ENCODE peak calls at places on chromosome 14, in six cellular contexts. V is tibial nerve, L is hepatocyte, W is ovary, U is SK-N-SH, Q is uterus. R is an unnamed sample. For H3K9me3, the result is how much of the 10 kb centered on the place peaks cover.

GRCh38 chr14:54348001-54348611 is 48.7 kb upstream of the CDKN3 start:
- DNase-seq in Q (no peak), V (peak), U (peak), W (no peak), L (peak), R (no peak)

GRCh38 chr14:58663494-58664111 is 25.8 kb downstream of the DACT1 start:
- DNase-seq in V (no peak), U (peak), W (no peak), L (peak), Q (no peak), R (no peak)

GRCh38 chr14:73188501-73188903 is 48.8 kb upstream of the PAPLN start:
- DNase-seq in Q (no peak), W (no peak), V (no peak), L (no peak), U (no peak), R (no peak)

GRCh38 chr14:91829511-91829910 is 37.8 kb downstream of the TC2N start:
- DNase-seq in V (no peak), L (no peak), W (no peak), Q (no peak), U (no peak), R (no peak)

GRCh38 chr14:73462078-73462715 is 3.9 kb upstream of the NUMB start:
- DNase-seq in U (peak), W (peak), L (peak), V (no peak), Q (peak), R (peak)

GRCh38 chr14:104885031-104885972 is 20.2 kb downstream of the CEP170B start:
- DNase-seq in V (no peak), Q (peak), U (no peak), L (no peak), W (peak), R (no peak)

GRCh38 chr14:21057803-21058675 is at the start of gene RNASE8:
- DNase-seq in L (no peak), W (no peak), V (no peak), U (no peak), Q (no peak), R (no peak)

GRCh38 chr14:73467377-73467776 is 9.0 kb upstream of the NUMB start:
- DNase-seq in V (no peak), L (no peak), U (no peak), W (no peak), Q (no peak), R (no peak)

GRCh38 chr14:93458234-93458633 is 27.5 kb downstream of the UNC79 start:
- DNase-seq in U (no peak), L (no peak), V (no peak), Q (no peak), W (no peak), R (no peak)

GRCh38 chr14:70917633-70918032 is 10.4 kb downstream of the PCNX1 start:
- DNase-seq in W (no peak), Q (no peak), U (no peak), V (no peak), L (no peak), R (no peak)

GRCh38 chr14:37618498-37619041 is 23.1 kb downstream of the TTC6 start:
- DNase-seq in L (no peak), V (no peak), Q (no peak), W (no peak), U (no peak), R (no peak)

GRCh38 chr14:61328629-61329262 is 7.4 kb downstream of the PRKCH start:
- DNase-seq in Q (no peak), L (no peak), V (no peak), W (no peak), U (no peak), R (no peak)

GRCh38 chr14:104553166-104554087 is 26.1 kb upstream of the C14orf180 start:
- DNase-seq in U (peak), W (no peak), L (no peak), Q (no peak), V (no peak), R (no peak)

GRCh38 chr14:105200641-105201040 is 19.5 kb upstream of the NUDT14 start:
- DNase-seq in W (no peak), U (no peak), V (no peak), L (no peak), Q (no peak), R (no peak)

GRCh38 chr14:75409425-75410205 is 18.2 kb upstream of the JDP2 start:
- DNase-seq in U (no peak), L (no peak), Q (no peak), V (no peak), W (no peak), R (no peak)

GRCh38 chr14:94174622-94175402 is 690 bp downstream of the PPP4R4 start:
- DNase-seq in U (peak), V (no peak), L (no peak), Q (peak), W (peak), R (no peak)

GRCh38 chr14:64821651-64822050 is 58.1 kb downstream of the SPTB start:
- DNase-seq in U (no peak), V (no peak), W (no peak), Q (no peak), L (no peak), R (no peak)

GRCh38 chr14:91367173-91368171 is 50.1 kb downstream of the CCDC88C start:
- DNase-seq in W (no peak), L (peak), U (no peak), V (no peak), Q (no peak), R (peak)

GRCh38 chr14:77014004-77014604 is 14.4 kb downstream of the IRF2BPL start:
- DNase-seq in L (peak), W (peak), U (peak), Q (peak), V (peak), R (peak)

DNA sequence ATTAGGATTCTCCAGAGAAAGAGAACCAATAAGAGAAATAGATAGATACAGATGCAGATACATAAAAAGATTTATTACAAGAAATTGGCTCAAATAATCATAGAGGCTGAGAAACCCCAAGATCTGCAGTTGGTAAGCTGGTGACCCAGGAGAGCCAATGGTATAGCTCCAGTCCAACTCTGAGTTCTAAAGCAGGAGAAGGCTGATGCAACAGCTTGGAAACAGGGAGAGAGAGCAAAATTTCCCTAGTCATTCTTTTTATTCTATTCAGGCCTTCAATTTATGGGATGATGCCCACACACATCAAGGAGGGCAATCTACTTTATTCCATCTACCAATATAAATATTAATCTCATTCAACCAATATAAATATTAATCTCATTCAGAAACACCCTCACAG is 218.2 kb downstream of the PRKD1 start:
- DNase-seq in U (no peak), L (no peak), W (no peak), Q (no peak), V (no peak), R (no peak)
- H3K9me3 ChIP-seq in U (under half), L (under half), W (under half), Q (under half), V (under half), R (under half)

GRCh38 chr14:28243600-28243999 is 523.0 kb upstream of the FOXG1 start:
- DNase-seq in L (no peak), Q (no peak), V (no peak), W (no peak), U (no peak), R (no peak)
- H3K9me3 ChIP-seq in L (under half), Q (under half), V (under half), W (under half), U (under half), R (under half)

DNA sequence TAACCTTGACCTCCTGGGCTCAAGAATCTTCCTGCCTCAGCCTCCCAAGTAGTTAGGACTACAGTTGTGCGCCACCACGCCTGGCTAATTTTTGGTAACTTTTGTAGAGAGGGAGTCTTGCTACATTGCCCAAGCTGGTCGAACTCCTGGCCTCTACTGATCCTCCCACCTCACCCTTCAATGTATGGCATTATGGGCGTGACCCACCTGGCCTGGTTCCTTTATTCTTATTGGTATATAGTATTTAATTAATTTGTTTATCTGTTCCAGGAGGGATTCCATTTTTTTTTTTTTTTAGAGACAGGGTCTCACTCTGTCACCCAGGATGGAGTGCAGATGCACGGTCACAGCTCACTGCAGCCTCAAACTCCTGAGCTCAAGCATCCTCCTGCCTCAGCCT is 40.9 kb upstream of the EAPP start:
- DNase-seq in W (no peak), Q (no peak), V (no peak), U (no peak), L (no peak), R (no peak)
- H3K9me3 ChIP-seq in W (under half), Q (under half), V (under half), U (under half), L (under half), R (under half)

GRCh38 chr14:103206023-103206481 is 82.8 kb downstream of the TNFAIP2 start:
- DNase-seq in W (peak), L (no peak), Q (peak), U (no peak), V (no peak), R (no peak)

GRCh38 chr14:103207404-103208072 is 84.3 kb downstream of the TNFAIP2 start:
- DNase-seq in U (peak), L (peak), V (no peak), W (peak), Q (peak), R (no peak)

GRCh38 chr14:103205541-103205906 is 82.3 kb downstream of the TNFAIP2 start:
- DNase-seq in L (no peak), W (no peak), U (no peak), V (no peak), Q (peak), R (no peak)

GRCh38 chr14:103207038-103207403 is 83.8 kb downstream of the TNFAIP2 start:
- DNase-seq in L (peak), W (peak), U (peak), Q (peak), V (peak), R (peak)

GRCh38 chr14:103209054-103209453 is 85.8 kb downstream of the TNFAIP2 start:
- DNase-seq in U (peak), V (no peak), Q (no peak), L (no peak), W (no peak), R (no peak)
- H3K9me3 ChIP-seq in U (under half), V (under half), Q (under half), L (under half), W (under half), R (under half)

GRCh38 chr14:106509795-106510194 is 983.4 kb downstream of the TMEM121 start:
- DNase-seq in U (no peak), L (no peak), V (no peak), Q (no peak), W (no peak), R (no peak)
- H3K9me3 ChIP-seq in U (under half), L (under half), V (under half), Q (under half), W (under half), R (under half)

DNA sequence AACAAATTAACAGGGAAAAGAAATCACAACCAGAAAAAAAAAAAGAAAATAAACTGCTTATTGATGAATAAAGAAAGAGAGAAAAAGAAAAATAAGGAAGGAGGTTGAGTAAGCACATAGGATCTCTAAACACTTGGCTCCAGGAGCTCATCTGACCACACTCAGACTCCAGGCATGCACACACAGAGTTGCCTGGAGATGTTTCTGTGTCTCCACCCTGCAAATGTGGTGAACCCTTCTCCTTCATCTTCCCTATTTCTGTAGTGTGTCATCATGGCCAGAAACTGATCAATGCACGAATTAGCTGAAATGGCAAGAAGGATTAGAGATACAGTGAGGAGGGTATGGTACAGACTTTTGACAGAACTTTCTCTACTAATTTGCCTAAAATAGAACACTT is 20.2 kb downstream of the OR4N2 start:
- DNase-seq in U (no peak), W (no peak), Q (no peak), V (no peak), L (no peak), R (no peak)
- H3K9me3 ChIP-seq in U (under half), W (under half), Q (under half), V (under half), L (under half), R (under half)

GRCh38 chr14:82420874-82421273 is 887.2 kb upstream of the SEL1L start:
- DNase-seq in Q (no peak), W (no peak), U (no peak), L (no peak), V (no peak), R (no peak)
- H3K9me3 ChIP-seq in Q (under half), W (under half), U (under half), L (under half), V (under half), R (under half)